ENCODE peak calls at places on chromosomes 2 and 18, in seven cellular contexts. U is mammary epithelial cell; R is neural progenitor cell; G is CD8-positive, alpha-beta memory T cell; H is tibial artery; Z is naive thymus-derived CD4-positive, alpha-beta T cell; S is AG04449. Q is an unnamed sample.

GRCh38 chr2:8090748-8091700 is 590.8 kb upstream of the ID2 start:
- DNase-seq in U (peak; percentile 89), S (peak; percentile 61), G (no peak), R (no peak), Z (no peak), H (peak; percentile 84), Q (peak; percentile 26)

GRCh38 chr18:73258375-73259087 is 390.7 kb upstream of the NETO1 start:
- DNase-seq in S (no peak), U (no peak), G (no peak), R (no peak), Z (no peak), H (no peak), Q (no peak)

GRCh38 chr2:196177124-196177523 is 5.7 kb upstream of the STK17B start:
- DNase-seq in U (no peak), R (no peak), Z (no peak), G (no peak), S (no peak), H (no peak), Q (no peak)

GRCh38 chr2:137168564-137168963 is 403.2 kb downstream of the THSD7B start:
- DNase-seq in U (peak; percentile 88), H (no peak), S (no peak), G (no peak), Z (no peak), R (no peak), Q (no peak)

GRCh38 chr2:236242057-236242495 is 22.1 kb downstream of the ASB18 start:
- DNase-seq in S (no peak), G (no peak), R (no peak), H (no peak), U (no peak), Z (no peak), Q (no peak)

GRCh38 chr2:209872675-209873074 is 101.0 kb downstream of the UNC80 start:
- DNase-seq in H (no peak), Z (no peak), U (no peak), G (no peak), S (no peak), R (peak; percentile 91), Q (no peak)

GRCh38 chr2:240236217-240237111 is 96.0 kb upstream of the OTOS start:
- DNase-seq in G (peak; percentile 27), U (no peak), Z (no peak), H (no peak), R (peak; percentile 32), S (no peak), Q (no peak)

GRCh38 chr2:74759991-74760390 is 73.9 kb upstream of the HK2 start:
- DNase-seq in G (no peak), R (no peak), U (no peak), H (no peak), Z (no peak), S (no peak), Q (no peak)

DNA sequence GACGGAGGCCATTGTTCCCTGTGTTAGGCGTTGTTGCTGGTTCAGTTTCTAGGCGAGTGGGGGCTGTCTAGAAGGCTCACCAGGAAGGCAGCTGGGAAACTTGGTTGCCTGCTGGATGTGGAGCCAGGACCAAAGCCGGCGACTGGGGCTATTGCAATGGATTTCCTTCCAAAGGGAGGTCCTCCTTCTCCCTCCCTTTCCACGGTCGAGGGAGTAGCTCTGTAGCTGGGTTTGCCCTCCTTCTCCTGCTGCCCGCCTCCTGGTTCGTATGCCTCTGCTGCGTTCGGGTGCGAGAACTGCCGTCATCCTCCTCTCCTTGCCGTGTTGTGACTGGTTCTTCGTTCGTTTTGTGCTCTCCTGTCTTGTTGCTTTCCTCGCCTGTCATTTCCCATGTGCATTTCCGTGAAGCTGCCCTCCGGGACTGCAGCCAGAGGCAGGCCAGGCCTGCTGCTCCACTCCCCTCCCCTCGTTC is 203.4 kb downstream of the NEDD4L start:
- DNase-seq in R (peak; percentile 66), S (no peak), G (no peak), Z (no peak), H (no peak), U (no peak), Q (no peak)
- H3K4me3 ChIP-seq in R (peak overlapping the region; percentile 18), S (no peak overlapping the region), G (no peak overlapping the region), Z (no peak overlapping the region), H (no peak overlapping the region), U (no peak overlapping the region), Q (no peak overlapping the region)

DNA sequence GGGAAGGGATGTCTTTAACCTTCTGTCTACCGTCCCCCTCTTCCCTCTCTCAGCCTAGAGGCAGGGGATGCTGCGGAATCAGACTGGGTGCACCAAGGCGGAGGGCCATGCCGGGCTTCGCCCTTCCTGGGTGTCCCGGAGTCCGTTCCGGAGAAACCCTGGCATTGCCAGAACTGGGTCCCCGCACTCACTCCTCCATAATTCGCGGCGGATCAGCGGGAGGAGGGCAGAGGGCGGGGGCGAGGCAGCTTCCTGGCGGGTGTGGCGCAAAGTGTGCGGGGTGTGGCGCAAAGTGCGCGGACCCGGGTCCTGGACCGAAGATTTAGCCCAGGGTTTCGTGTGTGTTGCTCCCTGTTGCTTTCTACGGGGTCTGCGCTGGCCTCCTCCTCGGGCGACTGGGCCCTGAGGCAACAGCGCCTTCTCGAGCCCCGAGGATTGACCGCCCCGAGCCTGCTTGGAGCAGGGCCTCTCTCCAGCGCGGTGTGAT is 12.4 kb upstream of the SKOR2 start:
- DNase-seq in H (no peak), G (no peak), U (no peak), Z (no peak), S (no peak), R (peak; percentile 65), Q (no peak)
- H3K4me3 ChIP-seq in H (peak overlapping the region; percentile 23), G (no peak overlapping the region), U (no peak overlapping the region), Z (no peak overlapping the region), S (peak overlapping the region; percentile 66), R (peak overlapping the region; percentile 73), Q (no peak overlapping the region)

DNA sequence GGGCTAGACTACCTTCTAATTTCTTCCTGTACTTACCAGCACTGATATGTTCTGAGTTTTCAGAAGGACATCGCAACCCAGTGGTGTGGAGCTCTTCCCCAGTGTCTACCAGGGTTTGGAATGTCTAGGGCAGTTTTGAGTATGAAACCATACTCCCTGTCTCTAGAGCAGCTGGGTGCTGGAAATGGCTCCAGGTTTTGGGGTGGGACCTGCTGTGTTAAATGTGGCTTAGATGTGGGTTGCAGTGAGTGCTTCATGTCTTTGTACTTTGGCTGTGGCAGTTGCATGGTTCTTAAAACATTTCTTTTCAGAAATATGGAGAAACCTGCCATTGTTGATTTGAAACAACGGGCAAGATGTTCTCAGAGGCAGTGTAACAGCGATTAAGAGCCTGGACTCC is 48.4 kb downstream of the ACSL3 start:
- DNase-seq in Z (peak; percentile 4), U (no peak), G (no peak), H (no peak), S (no peak), R (no peak), Q (peak; percentile 92)
- H3K4me3 ChIP-seq in Z (no peak overlapping the region), U (no peak overlapping the region), G (no peak overlapping the region), H (no peak overlapping the region), S (no peak overlapping the region), R (no peak overlapping the region), Q (peak overlapping the region; percentile 38)

GRCh38 chr18:63195410-63196159 is 124.0 kb downstream of the BCL2 start:
- DNase-seq in U (no peak), G (no peak), R (no peak), S (no peak), Z (no peak), H (no peak), Q (no peak)

GRCh38 chr18:63199743-63200241 is 119.8 kb downstream of the BCL2 start:
- DNase-seq in U (no peak), S (no peak), Z (peak; percentile 82), R (no peak), H (no peak), G (peak; percentile 64), Q (peak; percentile 43)

GRCh38 chr18:63198868-63199742 is 120.5 kb downstream of the BCL2 start:
- DNase-seq in H (no peak), U (no peak), R (no peak), S (no peak), G (no peak), Z (no peak), Q (no peak)

GRCh38 chr18:63198098-63198760 is 121.3 kb downstream of the BCL2 start:
- DNase-seq in R (no peak), U (no peak), H (no peak), Z (no peak), S (no peak), G (no peak), Q (no peak)

DNA sequence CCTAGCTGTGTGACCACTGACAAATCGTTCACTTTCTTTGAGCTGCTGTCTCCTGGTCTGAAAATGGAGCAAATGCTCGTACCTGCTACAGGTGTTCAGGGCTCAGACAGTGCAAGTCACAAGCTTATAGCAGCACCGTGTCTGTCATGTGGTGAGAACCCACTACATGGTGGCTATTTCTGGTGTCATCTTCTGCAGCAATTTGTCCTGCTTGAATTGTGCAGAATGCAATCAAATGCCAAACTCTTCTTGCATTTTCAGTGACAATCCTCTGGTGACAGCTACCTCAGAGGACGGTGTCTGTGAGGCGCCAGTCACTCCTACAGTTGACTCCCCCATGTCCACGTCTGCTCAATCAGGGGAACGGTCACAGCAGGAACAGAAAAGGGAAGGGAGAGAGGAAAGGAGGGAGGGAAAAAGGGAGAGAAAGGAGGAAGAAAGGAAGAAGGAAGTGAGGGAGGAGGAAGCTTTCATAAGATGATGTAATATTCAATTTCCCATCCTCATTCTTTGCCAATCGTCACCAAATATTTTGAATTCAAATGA is 122.2 kb downstream of the BCL2 start:
- DNase-seq in S (no peak), R (no peak), Z (peak; percentile 24), H (no peak), G (peak; percentile 56), U (no peak), Q (no peak)
- H3K4me3 ChIP-seq in S (no peak overlapping the region), R (no peak overlapping the region), Z (peak overlapping the region; percentile 63), H (no peak overlapping the region), G (peak overlapping the region; percentile 87), U (no peak overlapping the region), Q (no peak overlapping the region)

DNA sequence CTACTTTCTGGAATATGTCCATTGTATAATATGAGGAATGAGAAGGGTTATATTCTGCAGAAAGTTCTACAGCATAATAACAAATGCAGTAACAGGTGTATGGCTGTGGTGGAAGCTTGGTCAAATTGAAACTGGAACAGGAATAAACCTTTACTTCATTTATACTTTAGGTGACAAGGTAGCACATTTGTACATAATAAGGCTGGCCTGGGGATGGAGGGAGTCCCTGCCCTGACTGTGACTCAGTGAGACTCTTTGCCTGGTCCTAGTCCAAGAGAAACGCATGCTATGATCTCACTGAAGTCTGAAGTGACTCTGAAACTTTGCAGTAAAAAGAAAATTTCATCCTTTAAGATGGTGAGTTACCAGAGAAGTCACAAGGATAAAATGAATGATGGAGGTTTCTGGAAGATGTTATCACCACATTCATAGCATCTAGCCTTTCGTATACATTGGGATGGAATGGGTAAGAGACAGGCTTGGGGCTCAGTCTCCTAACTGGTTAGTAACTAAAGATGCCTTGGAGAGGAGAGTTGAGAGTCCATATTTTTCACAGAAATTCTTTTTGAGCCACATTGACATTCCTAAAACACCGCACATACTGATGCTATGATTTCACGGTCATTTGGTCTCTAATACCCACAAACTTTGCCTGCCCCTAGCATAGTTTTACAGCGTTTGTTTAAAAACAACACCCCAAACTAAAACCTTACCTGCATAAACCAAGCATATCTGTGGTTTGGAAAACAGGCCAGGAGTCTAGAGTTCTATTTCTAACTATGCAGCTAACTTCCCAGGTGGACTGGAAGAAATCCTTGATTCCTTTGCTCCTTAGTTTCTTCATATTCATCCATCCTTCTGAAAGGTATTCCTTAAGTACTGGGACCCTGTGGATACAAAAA is 42.4 kb upstream of the NABP1 start:
- DNase-seq in R (no peak), Z (no peak), H (no peak), U (peak; percentile 61), G (no peak), S (peak; percentile 80), Q (no peak)
- H3K4me3 ChIP-seq in R (no peak overlapping the region), Z (no peak overlapping the region), H (no peak overlapping the region), U (no peak overlapping the region), G (no peak overlapping the region), S (no peak overlapping the region), Q (no peak overlapping the region)

GRCh38 chr2:192148241-192148619 is 46.5 kb downstream of the TMEFF2 start:
- DNase-seq in U (no peak), Z (no peak), H (no peak), R (no peak), S (no peak), G (no peak), Q (no peak)
- H3K4me3 ChIP-seq in U (no peak overlapping the region), Z (no peak overlapping the region), H (no peak overlapping the region), R (no peak overlapping the region), S (no peak overlapping the region), G (no peak overlapping the region), Q (no peak overlapping the region)

Q was measured in Jurkat, Clone E6-1.